ENCODE peak calls at places on chromosomes 3 and 15, in nine cellular contexts. T is astrocyte; G is activated T-cell treated with anti-CD3 and anti-CD28 coated beads, Interleukin-2, amount 50 U/mL, for 24 hours; D is activated CD4-positive, alpha-beta T cell treated with anti-CD3 and anti-CD28 coated beads, Interleukin-2, amount 10 ng/mL, durations not matched to agents 7 days and 5 days; K is progenitor cell of endocrine pancreas; N is WTC11; J is CD4-positive, alpha-beta T cell; A is left ventricle myocardium inferior; Z is HEK293T. H is an unnamed sample.

GRCh38 chr3:69951616-69952015 is 47.9 kb upstream of the SAMMSON start:
- DNase-seq in G (no peak), K (no peak), T (no peak), Z (no peak), J (no peak), D (no peak), N (no peak), A (no peak), H (no peak)

GRCh38 chr3:67000006-67000405 is 1.9 kb downstream of the KBTBD8 start:
- DNase-seq in Z (no peak), D (no peak), N (no peak), K (no peak), T (peak), G (no peak), A (no peak), J (no peak), H (no peak)

GRCh38 chr3:181985386-181985785 is 273.7 kb downstream of the SOX2 start:
- DNase-seq in T (no peak), G (no peak), A (no peak), N (no peak), D (no peak), Z (no peak), K (no peak), J (no peak), H (no peak)

GRCh38 chr3:197463279-197463678 is 92.5 kb downstream of the BDH1 start:
- DNase-seq in N (no peak), G (no peak), A (no peak), J (no peak), Z (no peak), D (no peak), K (no peak), T (peak), H (no peak)

GRCh38 chr3:189708375-189708774 is 77.2 kb downstream of the TP63 start:
- DNase-seq in Z (no peak), N (no peak), T (no peak), K (no peak), A (no peak), J (no peak), D (no peak), G (no peak), H (peak)

GRCh38 chr3:50089603-50089945 is 855 bp downstream of the RBM5 start:
- DNase-seq in A (no peak), K (no peak), Z (no peak), J (no peak), N (no peak), G (no peak), D (no peak), T (peak), H (no peak)

GRCh38 chr3:132721479-132722164 is 587 bp downstream of the NPHP3 start:
- DNase-seq in K (peak), J (no peak), N (peak), D (peak), Z (peak), T (peak), A (peak), G (peak), H (no peak)

GRCh38 chr3:112357888-112358287 is 24.9 kb downstream of the CD200 start:
- DNase-seq in J (peak), G (no peak), D (no peak), N (no peak), Z (no peak), A (no peak), K (no peak), T (no peak), H (peak)

GRCh38 chr15:39404767-39405173 is 176.1 kb upstream of the THBS1 start:
- DNase-seq in G (no peak), N (no peak), Z (no peak), A (no peak), T (peak), J (no peak), K (no peak), D (no peak), H (no peak)

GRCh38 chr3:16102905-16103364 is 71.5 kb upstream of the GALNT15 start:
- DNase-seq in T (peak), Z (no peak), K (no peak), N (no peak), G (no peak), J (no peak), A (no peak), D (no peak), H (no peak)

GRCh38 chr15:98914626-98915025 is 93.0 kb downstream of the PGPEP1L start:
- DNase-seq in D (no peak), K (no peak), G (no peak), T (peak), A (no peak), Z (no peak), N (no peak), J (no peak), H (no peak)

GRCh38 chr3:56467801-56468183 is 475 bp downstream of the ERC2 start:
- DNase-seq in D (no peak), K (peak), Z (peak), N (peak), J (no peak), A (no peak), G (no peak), T (no peak), H (no peak)

GRCh38 chr3:44509985-44510360 is 32.5 kb upstream of the ZNF445 start:
- DNase-seq in G (no peak), K (no peak), A (no peak), N (no peak), T (peak), D (peak), Z (no peak), J (no peak), H (no peak)

GRCh38 chr3:157335677-157336076 is 101.0 kb upstream of the PTX3 start:
- DNase-seq in J (no peak), N (peak), G (no peak), Z (no peak), D (no peak), T (peak), A (no peak), K (no peak), H (no peak)

GRCh38 chr3:182789371-182789770 is 3.9 kb upstream of the ATP11B start:
- DNase-seq in Z (no peak), K (no peak), G (no peak), A (no peak), J (no peak), N (no peak), D (no peak), T (no peak), H (no peak)

GRCh38 chr3:120203016-120203415 is 82.0 kb downstream of the GPR156 start:
- DNase-seq in D (no peak), N (no peak), G (no peak), T (peak), J (no peak), K (no peak), A (no peak), Z (no peak), H (no peak)

GRCh38 chr3:68893600-68894239 is 38.6 kb downstream of the TAFA4 start:
- DNase-seq in N (no peak), J (no peak), D (peak), G (no peak), T (peak), Z (peak), A (no peak), K (no peak), H (no peak)

GRCh38 chr15:59501531-59502113 is 63.6 kb downstream of the FAM81A start:
- DNase-seq in N (peak), A (no peak), K (peak), J (no peak), D (no peak), T (peak), Z (peak), G (no peak), H (no peak)

GRCh38 chr3:178618197-178618596 is 82.0 kb downstream of the KCNMB2 start:
- DNase-seq in J (no peak), D (no peak), Z (no peak), K (no peak), G (no peak), A (no peak), N (no peak), T (no peak), H (no peak)

GRCh38 chr3:48625600-48625999 is 4.0 kb upstream of the TMEM89 start:
- DNase-seq in N (no peak), T (no peak), D (no peak), G (no peak), Z (no peak), A (no peak), J (no peak), K (no peak), H (no peak)

GRCh38 chr15:97902140-97902780 is 58.2 kb upstream of the ARRDC4 start:
- DNase-seq in T (no peak), A (no peak), Z (no peak), G (no peak), J (no peak), N (no peak), D (no peak), K (no peak), H (no peak)

GRCh38 chr15:55282284-55282833 is 7.3 kb downstream of the RAB27A start:
- DNase-seq in K (no peak), D (no peak), N (no peak), G (no peak), Z (no peak), J (no peak), A (no peak), T (peak), H (peak)

GRCh38 chr3:129118745-129119144 is 2.9 kb downstream of the RAB43 start:
- DNase-seq in T (no peak), Z (no peak), J (peak), D (peak), N (no peak), A (no peak), G (peak), K (no peak), H (no peak)

GRCh38 chr15:76576526-76577279 is 240.1 kb downstream of the ISL2 start:
- DNase-seq in A (peak), J (no peak), D (no peak), T (peak), K (no peak), G (no peak), Z (no peak), N (no peak), H (peak)

GRCh38 chr15:53477981-53478766 is 281.3 kb downstream of the WDR72 start:
- DNase-seq in Z (no peak), J (no peak), K (no peak), N (no peak), T (no peak), G (no peak), A (no peak), D (no peak), H (no peak)

GRCh38 chr3:45582407-45582806 is 12.1 kb upstream of the LIMD1 start:
- DNase-seq in A (no peak), D (no peak), T (peak), J (no peak), N (no peak), Z (no peak), G (no peak), K (no peak), H (no peak)

GRCh38 chr15:44781128-44781810 is 44.9 kb downstream of the TRIM69 start:
- DNase-seq in A (no peak), D (no peak), T (no peak), J (no peak), Z (no peak), K (no peak), G (no peak), N (no peak), H (no peak)

H was measured in T-helper 2 cell.